ENCODE peak calls at places on chromosome 7, in seven cellular contexts. One of them, this sample, is unnamed.

GRCh38 chr7:29035044-29035740 is 77.1 kb upstream of the TRIL start:
- DNase-seq in B cell: no peak
- DNase-seq in heart left ventricle: no peak
- DNase-seq in stimulated activated CD8-positive, alpha-beta memory T cell treated with anti-CD3 and anti-CD28 coated beads, Interleukin-2, amount 100 ng/mL, for 1 hour: no peak
- DNase-seq in MCF 10A: peak; percentile 89
- DNase-seq in activated naive CD8-positive, alpha-beta T cell treated with anti-CD3 and anti-CD28 coated beads, Interleukin-2, amount 50 U/mL, for 24 hours: peak; percentile 4
- DNase-seq in neural progenitor cell: no peak
- DNase-seq in this sample: no peak

GRCh38 chr7:102125127-102125561 is 161.5 kb upstream of the SH2B2 start:
- DNase-seq in B cell: no peak
- DNase-seq in heart left ventricle: peak; percentile 42
- DNase-seq in stimulated activated CD8-positive, alpha-beta memory T cell treated with anti-CD3 and anti-CD28 coated beads, Interleukin-2, amount 100 ng/mL, for 1 hour: no peak
- DNase-seq in MCF 10A: peak; percentile 89
- DNase-seq in activated naive CD8-positive, alpha-beta T cell treated with anti-CD3 and anti-CD28 coated beads, Interleukin-2, amount 50 U/mL, for 24 hours: peak; percentile 24
- DNase-seq in neural progenitor cell: peak; percentile 49
- DNase-seq in this sample: no peak

GRCh38 chr7:136023134-136023869 is 46.1 kb upstream of the MTPN start:
- DNase-seq in B cell: no peak
- DNase-seq in heart left ventricle: no peak
- DNase-seq in stimulated activated CD8-positive, alpha-beta memory T cell treated with anti-CD3 and anti-CD28 coated beads, Interleukin-2, amount 100 ng/mL, for 1 hour: no peak
- DNase-seq in MCF 10A: no peak
- DNase-seq in activated naive CD8-positive, alpha-beta T cell treated with anti-CD3 and anti-CD28 coated beads, Interleukin-2, amount 50 U/mL, for 24 hours: no peak
- DNase-seq in neural progenitor cell: no peak
- DNase-seq in this sample: no peak

GRCh38 chr7:106031271-106032029 is 68.4 kb downstream of the CDHR3 start:
- DNase-seq in B cell: no peak
- DNase-seq in heart left ventricle: no peak
- DNase-seq in stimulated activated CD8-positive, alpha-beta memory T cell treated with anti-CD3 and anti-CD28 coated beads, Interleukin-2, amount 100 ng/mL, for 1 hour: no peak
- DNase-seq in MCF 10A: no peak
- DNase-seq in activated naive CD8-positive, alpha-beta T cell treated with anti-CD3 and anti-CD28 coated beads, Interleukin-2, amount 50 U/mL, for 24 hours: no peak
- DNase-seq in neural progenitor cell: no peak
- DNase-seq in this sample: no peak

GRCh38 chr7:7686806-7687205 is 31.6 kb downstream of the RPA3 start:
- DNase-seq in B cell: no peak
- DNase-seq in heart left ventricle: no peak
- DNase-seq in stimulated activated CD8-positive, alpha-beta memory T cell treated with anti-CD3 and anti-CD28 coated beads, Interleukin-2, amount 100 ng/mL, for 1 hour: no peak
- DNase-seq in MCF 10A: no peak
- DNase-seq in activated naive CD8-positive, alpha-beta T cell treated with anti-CD3 and anti-CD28 coated beads, Interleukin-2, amount 50 U/mL, for 24 hours: no peak
- DNase-seq in neural progenitor cell: no peak
- DNase-seq in this sample: no peak

GRCh38 chr7:48301201-48301600 is 129.9 kb downstream of the ABCA13 start:
- DNase-seq in B cell: no peak
- DNase-seq in heart left ventricle: no peak
- DNase-seq in stimulated activated CD8-positive, alpha-beta memory T cell treated with anti-CD3 and anti-CD28 coated beads, Interleukin-2, amount 100 ng/mL, for 1 hour: no peak
- DNase-seq in MCF 10A: no peak
- DNase-seq in activated naive CD8-positive, alpha-beta T cell treated with anti-CD3 and anti-CD28 coated beads, Interleukin-2, amount 50 U/mL, for 24 hours: no peak
- DNase-seq in neural progenitor cell: no peak
- DNase-seq in this sample: no peak

GRCh38 chr7:116153050-116153449 is 57.3 kb upstream of the TES start:
- DNase-seq in B cell: no peak
- DNase-seq in heart left ventricle: no peak
- DNase-seq in stimulated activated CD8-positive, alpha-beta memory T cell treated with anti-CD3 and anti-CD28 coated beads, Interleukin-2, amount 100 ng/mL, for 1 hour: no peak
- DNase-seq in MCF 10A: no peak
- DNase-seq in activated naive CD8-positive, alpha-beta T cell treated with anti-CD3 and anti-CD28 coated beads, Interleukin-2, amount 50 U/mL, for 24 hours: no peak
- DNase-seq in neural progenitor cell: no peak
- DNase-seq in this sample: no peak

GRCh38 chr7:44289341-44290249 is 35.8 kb downstream of the CAMK2B start:
- DNase-seq in B cell: no peak
- DNase-seq in heart left ventricle: peak; percentile 15
- DNase-seq in stimulated activated CD8-positive, alpha-beta memory T cell treated with anti-CD3 and anti-CD28 coated beads, Interleukin-2, amount 100 ng/mL, for 1 hour: no peak
- DNase-seq in MCF 10A: no peak
- DNase-seq in activated naive CD8-positive, alpha-beta T cell treated with anti-CD3 and anti-CD28 coated beads, Interleukin-2, amount 50 U/mL, for 24 hours: no peak
- DNase-seq in neural progenitor cell: no peak
- DNase-seq in this sample: peak; percentile 73

GRCh38 chr7:12686234-12686893 is 1.1 kb upstream of the ARL4A start:
- DNase-seq in B cell: peak; percentile 99
- DNase-seq in heart left ventricle: peak; percentile 90
- DNase-seq in stimulated activated CD8-positive, alpha-beta memory T cell treated with anti-CD3 and anti-CD28 coated beads, Interleukin-2, amount 100 ng/mL, for 1 hour: peak; percentile 91
- DNase-seq in MCF 10A: peak; percentile 90
- DNase-seq in activated naive CD8-positive, alpha-beta T cell treated with anti-CD3 and anti-CD28 coated beads, Interleukin-2, amount 50 U/mL, for 24 hours: peak; percentile 95
- DNase-seq in neural progenitor cell: peak; percentile 82
- DNase-seq in this sample: peak; percentile 95